ENCODE peak calls at places on chromosomes 3 and 15, in eight cellular contexts. S is stimulated activated CD4-positive, alpha-beta T cell treated with anti-CD3 and anti-CD28 coated beads, TNF-alpha, amount 100 ng/mL, for 1 hour; U is activated T-cell treated with anti-CD3 and anti-CD28 coated beads for 1 hour; L is SIG-M5; M is HuH-7.5; E is Caki2; N is naive thymus-derived CD8-positive, alpha-beta T cell; T is astrocyte of the hippocampus. A is an unnamed sample.

GRCh38 chr3:11757441-11757875 is 89.2 kb downstream of the TAMM41 start:
- DNase-seq in N (no peak), M (no peak), T (peak), E (peak), U (no peak), L (no peak), S (no peak), A (peak)

GRCh38 chr15:55552926-55553325 is 35.2 kb downstream of the PYGO1 start:
- DNase-seq in L (no peak), S (no peak), N (no peak), M (no peak), U (no peak), T (peak), E (no peak), A (peak)

GRCh38 chr3:73100734-73101550 is 39.5 kb downstream of the EBLN2 start:
- DNase-seq in N (peak), U (peak), T (peak), L (no peak), E (peak), S (peak), M (peak), A (peak)

GRCh38 chr3:147120029-147120428 is 286.3 kb downstream of the ZIC4 start:
- DNase-seq in M (no peak), U (no peak), E (no peak), S (no peak), N (no peak), T (peak), L (no peak), A (peak)

GRCh38 chr3:124588794-124589193 is 141.5 kb upstream of the UMPS start:
- DNase-seq in U (no peak), T (no peak), S (no peak), M (no peak), E (no peak), N (no peak), L (no peak), A (no peak)

GRCh38 chr3:126927405-126927750 is 55.5 kb upstream of the PLXNA1 start:
- DNase-seq in T (no peak), U (no peak), L (no peak), S (no peak), M (no peak), E (no peak), N (no peak), A (peak)

GRCh38 chr15:56886450-56886856 is 32.0 kb upstream of the TCF12 start:
- DNase-seq in E (no peak), M (no peak), L (no peak), T (no peak), S (no peak), U (no peak), N (no peak), A (no peak)

GRCh38 chr3:157443873-157444770 is 7.5 kb downstream of the PTX3 start:
- DNase-seq in E (no peak), N (no peak), S (no peak), T (no peak), L (no peak), M (no peak), U (no peak), A (peak)

GRCh38 chr3:124322309-124322880 is 330.5 kb upstream of the ROPN1 start:
- DNase-seq in T (peak), M (no peak), L (no peak), E (no peak), U (no peak), S (no peak), N (no peak), A (peak)

GRCh38 chr3:51274052-51274451 is 111.0 kb upstream of the MANF start:
- DNase-seq in M (no peak), S (no peak), N (no peak), L (no peak), U (no peak), E (no peak), T (no peak), A (no peak)

GRCh38 chr3:111851511-111851954 is 7.5 kb upstream of the PHLDB2 start:
- DNase-seq in U (no peak), E (no peak), L (no peak), N (no peak), M (no peak), S (no peak), T (no peak), A (peak)

GRCh38 chr3:17257269-17257668 is 372.5 kb downstream of the PLCL2 start:
- DNase-seq in U (no peak), T (no peak), N (no peak), S (no peak), L (no peak), M (no peak), E (no peak), A (no peak)

A was measured in EH.